ENCODE peak calls at places on chromosomes 13 and 19, in four cellular contexts. Y is dorsolateral prefrontal cortex, W is Kasumi-1, Z is WTC11. Q is an unnamed sample.

GRCh38 chr19:39053276-39054090 is 21.1 kb upstream of the FBXO27 start:
- DNase-seq in Y (no peak), W (no peak), Z (no peak), Q (no peak)

GRCh38 chr19:1755467-1756155 is 2.3 kb downstream of the ONECUT3 start:
- DNase-seq in Y (no peak), W (no peak), Z (no peak), Q (no peak)

GRCh38 chr13:113991191-113991669 is 17.4 kb upstream of the C13orf46 start:
- DNase-seq in Y (peak), W (no peak), Z (no peak), Q (no peak)

GRCh38 chr19:19495614-19496603 is 19.4 kb downstream of the TSSK6 start:
- DNase-seq in Y (no peak), W (no peak), Z (no peak), Q (no peak)

GRCh38 chr19:3507371-3508120 is 1.4 kb downstream of the FZR1 start:
- DNase-seq in Y (no peak), W (no peak), Z (peak), Q (peak)

GRCh38 chr13:40438999-40439797 is 227.2 kb downstream of the FOXO1 start:
- DNase-seq in Y (no peak), W (no peak), Z (no peak), Q (no peak)

GRCh38 chr19:10356431-10356830 is 17.0 kb upstream of the ICAM3 start:
- DNase-seq in Y (no peak), W (no peak), Z (no peak), Q (no peak)

GRCh38 chr19:49150944-49151243 is 4.3 kb downstream of the HRC start:
- DNase-seq in Y (no peak), W (no peak), Z (no peak), Q (no peak)

GRCh38 chr13:45595968-45596367 is 19.6 kb downstream of the ERICH6B start:
- DNase-seq in Y (no peak), W (peak), Z (no peak), Q (no peak)

GRCh38 chr13:50936681-50937080 is 27.1 kb downstream of the RNASEH2B start:
- DNase-seq in Y (no peak), W (peak), Z (no peak), Q (no peak)

GRCh38 chr19:1408300-1409203 is 1.2 kb downstream of the DAZAP1 start:
- DNase-seq in Y (no peak), W (peak), Z (peak), Q (no peak)

GRCh38 chr19:43551399-43552197 is 18.6 kb downstream of the ZNF575 start:
- DNase-seq in Y (no peak), W (no peak), Z (no peak), Q (no peak)

GRCh38 chr19:48454150-48454730 is 1.1 kb upstream of the KCNJ14 start:
- DNase-seq in Y (no peak), W (no peak), Z (no peak), Q (no peak)

GRCh38 chr13:100887729-100888151 is 213.1 kb upstream of the TMTC4 start:
- DNase-seq in Y (no peak), W (no peak), Z (no peak), Q (no peak)

Q was measured in H9.